ENCODE peak calls at places on chromosome 4, in ten cellular contexts. L, W, X, V, T, Q, Z, G, H and J are unnamed samples.
A peak's percentile ranks its signal among the peaks of the same experiment; 100 is the strongest.

GRCh38 chr4:9970399-9971011 is 50.8 kb downstream of the SLC2A9 start:
- DNase-seq in L (no peak), W (no peak), X (no peak), V (no peak), T (no peak), Q (no peak), Z (peak; percentile 40), G (no peak), H (no peak), J (no peak)

GRCh38 chr4:41611881-41612871 is 74.2 kb downstream of the LIMCH1 start:
- DNase-seq in L (no peak), W (peak; percentile 79), X (peak; percentile 25), V (peak; percentile 37), T (no peak), Q (no peak), Z (no peak), G (no peak), H (no peak), J (no peak)

GRCh38 chr4:121791481-121791880 is 9.6 kb upstream of the EXOSC9 start:
- DNase-seq in L (no peak), W (no peak), X (no peak), V (no peak), T (no peak), Q (no peak), Z (no peak), G (no peak), H (peak; percentile 74), J (no peak)

GRCh38 chr4:144696376-144696775 is 50.4 kb downstream of the HHIP start:
- DNase-seq in L (no peak), W (no peak), X (no peak), V (no peak), T (no peak), Q (no peak), Z (no peak), G (no peak), H (no peak), J (no peak)

GRCh38 chr4:17168571-17168970 is 270.1 kb upstream of the LDB2 start:
- DNase-seq in L (no peak), W (no peak), X (no peak), V (no peak), T (no peak), Q (no peak), Z (no peak), G (no peak), H (peak; percentile 49), J (no peak)

GRCh38 chr4:2292679-2293108 is 30.8 kb upstream of the MXD4 start:
- DNase-seq in L (no peak), W (no peak), X (no peak), V (no peak), T (no peak), Q (no peak), Z (no peak), G (peak; percentile 68), H (peak; percentile 12), J (no peak)

GRCh38 chr4:517806-518070 is 18.7 kb downstream of the PIGG start:
- DNase-seq in L (no peak), W (no peak), X (no peak), V (no peak), T (no peak), Q (no peak), Z (no peak), G (no peak), H (no peak), J (no peak)

GRCh38 chr4:5798447-5798846 is 87.4 kb downstream of the EVC start:
- DNase-seq in L (no peak), W (peak; percentile 52), X (no peak), V (no peak), T (no peak), Q (no peak), Z (no peak), G (no peak), H (no peak), J (peak; percentile 14)